ENCODE peak calls at places on chromosome 4, in ten cellular contexts. P, I, Y, H, B, W, G, O, K and Q are unnamed samples.

GRCh38 chr4:94488667-94489066 is 36.9 kb downstream of the PDLIM5 start:
- DNase-seq in K (no peak), Y (no peak), I (peak; percentile 95), W (peak; percentile 91), B (no peak), P (peak; percentile 99), G (no peak), O (no peak), H (peak; percentile 82), Q (peak; percentile 60)

GRCh38 chr4:148067307-148067916 is 335.5 kb downstream of the ARHGAP10 start:
- DNase-seq in O (no peak), K (no peak), W (no peak), I (no peak), P (no peak), B (no peak), Y (no peak), H (no peak), G (no peak), Q (no peak)

GRCh38 chr4:188781655-188782054 is 642.4 kb downstream of the TRIML1 start:
- DNase-seq in B (no peak), K (no peak), I (no peak), Y (peak; percentile 55), G (peak; percentile 2), W (peak; percentile 51), P (no peak), H (no peak), O (no peak), Q (no peak)

GRCh38 chr4:7719354-7720174 is 220.1 kb downstream of the AFAP1 start:
- DNase-seq in W (peak; percentile 38), H (no peak), Y (peak; percentile 79), B (peak; percentile 63), I (peak; percentile 12), G (peak; percentile 60), P (peak; percentile 8), O (peak; percentile 22), K (peak; percentile 51), Q (peak; percentile 28)

GRCh38 chr4:90207887-90208454 is 80.8 kb downstream of the CCSER1 start:
- DNase-seq in B (no peak), Y (peak; percentile 32), K (no peak), P (no peak), I (no peak), H (no peak), G (no peak), O (no peak), W (no peak), Q (no peak)

GRCh38 chr4:23956601-23957364 is 66.9 kb upstream of the PPARGC1A start:
- DNase-seq in I (no peak), K (no peak), O (no peak), W (no peak), H (no peak), Y (no peak), B (no peak), G (peak; percentile 42), P (no peak), Q (no peak)

GRCh38 chr4:26723216-26723615 is 137.4 kb upstream of the STIM2 start:
- DNase-seq in I (no peak), O (peak; percentile 81), K (no peak), B (no peak), Y (no peak), H (no peak), G (peak; percentile 40), W (no peak), P (no peak), Q (no peak)

GRCh38 chr4:151481813-151482212 is 72.8 kb downstream of the FHIP1A start:
- DNase-seq in W (no peak), B (no peak), H (no peak), O (no peak), K (no peak), I (no peak), Y (no peak), P (no peak), G (no peak), Q (no peak)

GRCh38 chr4:56469489-56470210 is 2.2 kb downstream of the SRP72 start:
- DNase-seq in H (no peak), I (no peak), P (no peak), B (no peak), K (no peak), W (no peak), G (peak; percentile 54), O (peak; percentile 31), Y (no peak), Q (no peak)

GRCh38 chr4:98226396-98226795 is 34.8 kb upstream of the RAP1GDS1 start:
- DNase-seq in P (no peak), B (no peak), Y (no peak), G (no peak), I (no peak), K (no peak), H (no peak), O (no peak), W (no peak), Q (no peak)

GRCh38 chr4:84681488-84682274 is 98.8 kb downstream of the CDS1 start:
- DNase-seq in W (peak; percentile 45), P (peak; percentile 48), H (peak; percentile 43), Y (no peak), K (no peak), O (no peak), B (peak; percentile 49), I (peak; percentile 58), G (peak; percentile 48), Q (peak; percentile 82)

GRCh38 chr4:3601992-3602391 is 69.8 kb upstream of the LRPAP1 start:
- DNase-seq in P (no peak), I (no peak), W (no peak), Y (no peak), B (no peak), H (no peak), O (no peak), G (no peak), K (no peak), Q (no peak)

GRCh38 chr4:169152899-169153298 is 117.9 kb downstream of the SH3RF1 start:
- DNase-seq in H (no peak), B (no peak), P (no peak), K (no peak), Y (no peak), G (no peak), W (no peak), I (no peak), O (no peak), Q (no peak)
- TF ChIP-seq CTCF in H (no peak), B (no peak), P (no peak), K (no peak), Y (peak; percentile 60), G (no peak), W (no peak), I (peak; percentile 11), O (peak; percentile 5), Q (no peak)

DNA sequence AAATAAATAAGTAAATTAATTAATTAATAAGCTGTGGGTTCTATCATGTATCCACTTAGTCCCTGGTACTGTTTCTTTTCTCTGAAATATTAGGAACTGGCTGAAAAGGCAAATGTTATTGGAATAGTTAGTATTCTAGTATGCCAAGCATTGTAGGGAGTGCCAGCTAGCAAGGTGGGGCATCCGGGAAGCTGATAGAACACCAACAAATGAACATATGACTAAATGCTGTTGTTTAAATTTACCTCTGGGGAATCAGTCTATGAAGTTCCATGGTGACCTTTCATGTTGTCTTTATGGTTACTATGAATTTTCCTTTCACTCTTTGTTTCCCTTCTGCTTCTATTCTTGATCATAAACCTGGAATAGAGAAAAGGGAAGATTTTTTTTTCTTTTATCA is 32.7 kb downstream of the NUDT6 start:
- DNase-seq in B (peak; percentile 5), K (no peak), P (peak; percentile 46), H (no peak), O (no peak), W (peak; percentile 57), I (peak; percentile 37), G (no peak), Y (no peak), Q (no peak)
- TF ChIP-seq CTCF in B (no peak), K (no peak), P (no peak), H (no peak), O (no peak), W (no peak), I (no peak), G (no peak), Y (no peak), Q (no peak)

DNA sequence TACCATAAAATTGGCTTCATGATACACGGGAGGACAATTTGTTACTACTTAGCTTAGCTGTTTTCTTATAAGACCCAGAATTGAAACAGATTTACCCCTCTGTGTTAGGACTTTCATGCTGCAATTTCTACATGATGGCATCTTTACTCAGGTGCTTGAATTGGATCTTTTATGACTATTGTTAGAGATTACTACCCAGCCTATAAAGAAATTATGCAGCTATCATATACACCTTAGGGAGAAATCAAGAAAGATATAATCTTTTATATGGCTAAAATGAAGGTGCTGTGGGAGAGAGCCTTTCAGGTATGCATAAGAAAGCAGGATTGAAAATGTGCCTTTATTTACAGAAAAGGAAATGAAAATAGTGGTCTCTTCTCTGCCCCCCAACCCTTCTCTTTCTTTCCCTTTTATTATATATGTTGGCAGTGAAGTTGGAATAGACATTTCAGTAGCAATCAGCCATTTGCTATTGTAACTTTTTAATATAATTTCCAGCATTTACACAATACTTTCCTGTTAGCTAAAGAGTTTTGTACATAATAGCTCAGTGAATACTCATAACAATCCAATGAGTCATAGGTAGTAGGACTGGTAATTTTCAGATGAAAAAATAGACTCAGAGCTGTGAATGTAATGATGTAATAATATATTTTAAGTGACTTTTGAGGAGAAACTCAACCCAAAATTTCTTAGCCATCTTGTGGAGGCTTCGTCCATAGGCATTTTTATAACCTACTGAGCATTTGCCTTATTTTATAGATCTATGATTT is 311.8 kb downstream of the ADGRL3 start:
- DNase-seq in H (no peak), O (no peak), B (no peak), I (peak; percentile 57), Y (no peak), G (no peak), K (no peak), W (peak; percentile 64), P (peak; percentile 86), Q (peak; percentile 79)
- TF ChIP-seq CTCF in H (no peak), O (no peak), B (no peak), I (no peak), Y (no peak), G (no peak), K (no peak), W (no peak), P (no peak), Q (no peak)

GRCh38 chr4:95640337-95640736 is 91.6 kb upstream of the UNC5C start:
- DNase-seq in P (no peak), I (no peak), O (no peak), B (no peak), G (no peak), H (no peak), K (no peak), W (no peak), Y (no peak), Q (no peak)

GRCh38 chr4:95638920-95639501 is 90.2 kb upstream of the UNC5C start:
- DNase-seq in Y (no peak), W (peak; percentile 69), I (peak; percentile 16), H (no peak), B (no peak), G (peak; percentile 44), O (no peak), K (no peak), P (peak; percentile 9), Q (no peak)

GRCh38 chr4:95641571-95641970 is 92.8 kb upstream of the UNC5C start:
- DNase-seq in I (no peak), Y (no peak), G (no peak), K (no peak), O (no peak), H (no peak), P (no peak), B (no peak), W (no peak), Q (no peak)

GRCh38 chr4:95636061-95636460 is 87.3 kb upstream of the UNC5C start:
- DNase-seq in W (no peak), G (no peak), B (no peak), P (no peak), O (no peak), K (no peak), I (no peak), H (no peak), Y (no peak), Q (no peak)

GRCh38 chr4:95637047-95637600 is 88.4 kb upstream of the UNC5C start:
- DNase-seq in O (no peak), P (peak; percentile 31), W (peak; percentile 51), K (no peak), G (no peak), Y (peak; percentile 28), H (no peak), I (peak; percentile 6), B (peak; percentile 6), Q (peak; percentile 42)
- TF ChIP-seq CTCF in O (no peak), P (peak; percentile 63), W (peak; percentile 34), K (no peak), G (no peak), Y (peak; percentile 60), H (no peak), I (peak; percentile 69), B (no peak), Q (peak; percentile 59)